ENCODE peak calls at places on chromosomes 6 and 20, in ten cellular contexts. One of them, this sample, is unnamed.

GRCh38 chr20:37901667-37902503 is 1.0 kb upstream of the VSTM2L start:
- DNase-seq in GM23338: peak; percentile 82
- DNase-seq in CD4-positive, alpha-beta memory T cell: no peak
- DNase-seq in BJ: no peak
- DNase-seq in CD8-positive, alpha-beta T cell: no peak
- DNase-seq in heart left ventricle: no peak
- DNase-seq in neuronal stem cell: no peak
- DNase-seq in bronchial epithelial cell: peak; percentile 65
- DNase-seq in ovary: no peak
- DNase-seq in neural progenitor cell: peak; percentile 82
- DNase-seq in this sample: no peak

GRCh38 chr20:38424404-38424803 is 10.7 kb downstream of the SNHG17 start:
- DNase-seq in GM23338: no peak
- DNase-seq in CD4-positive, alpha-beta memory T cell: no peak
- DNase-seq in BJ: no peak
- DNase-seq in CD8-positive, alpha-beta T cell: no peak
- DNase-seq in heart left ventricle: no peak
- DNase-seq in neuronal stem cell: no peak
- DNase-seq in bronchial epithelial cell: no peak
- DNase-seq in ovary: no peak
- DNase-seq in neural progenitor cell: no peak
- DNase-seq in this sample: no peak

GRCh38 chr6:69957990-69958559 is 91.7 kb downstream of the COL19A1 start:
- DNase-seq in GM23338: no peak
- DNase-seq in CD4-positive, alpha-beta memory T cell: no peak
- DNase-seq in BJ: no peak
- DNase-seq in CD8-positive, alpha-beta T cell: no peak
- DNase-seq in heart left ventricle: no peak
- DNase-seq in neuronal stem cell: no peak
- DNase-seq in bronchial epithelial cell: peak; percentile 44
- DNase-seq in ovary: no peak
- DNase-seq in neural progenitor cell: no peak
- DNase-seq in this sample: no peak

GRCh38 chr20:59820204-59821041 is 113.0 kb downstream of the SYCP2 start:
- DNase-seq in GM23338: no peak
- DNase-seq in CD4-positive, alpha-beta memory T cell: no peak
- DNase-seq in BJ: no peak
- DNase-seq in CD8-positive, alpha-beta T cell: no peak
- DNase-seq in heart left ventricle: peak; percentile 42
- DNase-seq in neuronal stem cell: no peak
- DNase-seq in bronchial epithelial cell: peak; percentile 83
- DNase-seq in ovary: peak; percentile 21
- DNase-seq in neural progenitor cell: no peak
- DNase-seq in this sample: peak; percentile 14

GRCh38 chr20:46139908-46140482 is 21.9 kb downstream of the CD40 start:
- DNase-seq in GM23338: peak; percentile 45
- DNase-seq in CD4-positive, alpha-beta memory T cell: no peak
- DNase-seq in BJ: no peak
- DNase-seq in CD8-positive, alpha-beta T cell: no peak
- DNase-seq in heart left ventricle: no peak
- DNase-seq in neuronal stem cell: no peak
- DNase-seq in bronchial epithelial cell: peak; percentile 81
- DNase-seq in ovary: no peak
- DNase-seq in neural progenitor cell: peak; percentile 41
- DNase-seq in this sample: no peak

GRCh38 chr6:133067960-133068359 is 173.2 kb upstream of the EYA4 start:
- DNase-seq in GM23338: no peak
- DNase-seq in CD4-positive, alpha-beta memory T cell: no peak
- DNase-seq in BJ: no peak
- DNase-seq in CD8-positive, alpha-beta T cell: no peak
- DNase-seq in heart left ventricle: no peak
- DNase-seq in neuronal stem cell: no peak
- DNase-seq in bronchial epithelial cell: no peak
- DNase-seq in ovary: no peak
- DNase-seq in neural progenitor cell: no peak
- DNase-seq in this sample: no peak

GRCh38 chr6:140779991-140780596 is 1352.6 kb upstream of the GJE1 start:
- DNase-seq in GM23338: no peak
- DNase-seq in CD4-positive, alpha-beta memory T cell: no peak
- DNase-seq in BJ: no peak
- DNase-seq in CD8-positive, alpha-beta T cell: no peak
- DNase-seq in heart left ventricle: no peak
- DNase-seq in neuronal stem cell: no peak
- DNase-seq in bronchial epithelial cell: peak; percentile 76
- DNase-seq in ovary: no peak
- DNase-seq in neural progenitor cell: no peak
- DNase-seq in this sample: no peak

GRCh38 chr6:88823998-88824397 is 139.4 kb downstream of the RNGTT start:
- DNase-seq in GM23338: no peak
- DNase-seq in CD4-positive, alpha-beta memory T cell: no peak
- DNase-seq in BJ: no peak
- DNase-seq in CD8-positive, alpha-beta T cell: no peak
- DNase-seq in heart left ventricle: no peak
- DNase-seq in neuronal stem cell: no peak
- DNase-seq in bronchial epithelial cell: peak; percentile 81
- DNase-seq in ovary: no peak
- DNase-seq in neural progenitor cell: no peak
- DNase-seq in this sample: peak; percentile 3

GRCh38 chr6:7734707-7735383 is 8.9 kb downstream of the BMP6 start:
- DNase-seq in GM23338: no peak
- DNase-seq in CD4-positive, alpha-beta memory T cell: no peak
- DNase-seq in BJ: no peak
- DNase-seq in CD8-positive, alpha-beta T cell: no peak
- DNase-seq in heart left ventricle: no peak
- DNase-seq in neuronal stem cell: no peak
- DNase-seq in bronchial epithelial cell: no peak
- DNase-seq in ovary: no peak
- DNase-seq in neural progenitor cell: no peak
- DNase-seq in this sample: no peak

GRCh38 chr20:51529758-51530157 is 12.8 kb downstream of the NFATC2 start:
- DNase-seq in GM23338: no peak
- DNase-seq in CD4-positive, alpha-beta memory T cell: peak; percentile 35
- DNase-seq in BJ: no peak
- DNase-seq in CD8-positive, alpha-beta T cell: peak; percentile 33
- DNase-seq in heart left ventricle: no peak
- DNase-seq in neuronal stem cell: no peak
- DNase-seq in bronchial epithelial cell: no peak
- DNase-seq in ovary: no peak
- DNase-seq in neural progenitor cell: no peak
- DNase-seq in this sample: no peak

GRCh38 chr6:31132806-31133205 is 6.1 kb downstream of the PSORS1C2 start:
- DNase-seq in GM23338: no peak
- DNase-seq in CD4-positive, alpha-beta memory T cell: no peak
- DNase-seq in BJ: no peak
- DNase-seq in CD8-positive, alpha-beta T cell: no peak
- DNase-seq in heart left ventricle: no peak
- DNase-seq in neuronal stem cell: no peak
- DNase-seq in bronchial epithelial cell: no peak
- DNase-seq in ovary: no peak
- DNase-seq in neural progenitor cell: no peak
- DNase-seq in this sample: no peak

GRCh38 chr6:113860165-113860955 is 3.2 kb downstream of the MARCKS start:
- DNase-seq in GM23338: peak; percentile 65
- DNase-seq in CD4-positive, alpha-beta memory T cell: no peak
- DNase-seq in BJ: no peak
- DNase-seq in CD8-positive, alpha-beta T cell: no peak
- DNase-seq in heart left ventricle: peak; percentile 52
- DNase-seq in neuronal stem cell: no peak
- DNase-seq in bronchial epithelial cell: no peak
- DNase-seq in ovary: peak; percentile 64
- DNase-seq in neural progenitor cell: peak; percentile 43
- DNase-seq in this sample: no peak

DNA sequence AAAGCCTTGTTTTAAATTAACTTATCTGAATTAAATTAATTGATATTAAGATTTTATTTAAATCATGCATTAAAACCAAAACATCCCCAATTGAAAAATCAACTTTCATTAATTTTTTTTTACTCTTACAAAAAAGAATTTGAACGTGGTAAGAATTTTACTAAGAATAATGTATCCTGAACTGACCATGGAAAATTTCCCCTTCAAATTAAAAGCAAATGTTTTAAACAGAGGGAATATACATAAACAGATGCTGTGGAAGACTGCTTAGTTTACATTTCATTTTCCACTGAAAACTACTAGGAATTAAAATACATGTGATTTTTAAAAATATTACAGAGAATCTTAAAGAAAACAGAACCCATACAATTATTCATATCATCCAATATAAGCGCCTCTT is 2.3 kb downstream of the RNF24 start:
- DNase-seq in GM23338: no peak
- DNase-seq in CD4-positive, alpha-beta memory T cell: no peak
- DNase-seq in BJ: no peak
- DNase-seq in CD8-positive, alpha-beta T cell: no peak
- DNase-seq in heart left ventricle: no peak
- DNase-seq in neuronal stem cell: no peak
- DNase-seq in bronchial epithelial cell: no peak
- DNase-seq in ovary: no peak
- DNase-seq in neural progenitor cell: no peak
- DNase-seq in this sample: no peak
- H3K4me3 ChIP-seq in GM23338: no peak overlapping the region
- H3K4me3 ChIP-seq in CD4-positive, alpha-beta memory T cell: no peak overlapping the region
- H3K4me3 ChIP-seq in BJ: no peak overlapping the region
- H3K4me3 ChIP-seq in CD8-positive, alpha-beta T cell: no peak overlapping the region
- H3K4me3 ChIP-seq in heart left ventricle: no peak overlapping the region
- H3K4me3 ChIP-seq in neuronal stem cell: no peak overlapping the region
- H3K4me3 ChIP-seq in bronchial epithelial cell: no peak overlapping the region
- H3K4me3 ChIP-seq in ovary: no peak overlapping the region
- H3K4me3 ChIP-seq in neural progenitor cell: no peak overlapping the region
- H3K4me3 ChIP-seq in this sample: no peak overlapping the region

DNA sequence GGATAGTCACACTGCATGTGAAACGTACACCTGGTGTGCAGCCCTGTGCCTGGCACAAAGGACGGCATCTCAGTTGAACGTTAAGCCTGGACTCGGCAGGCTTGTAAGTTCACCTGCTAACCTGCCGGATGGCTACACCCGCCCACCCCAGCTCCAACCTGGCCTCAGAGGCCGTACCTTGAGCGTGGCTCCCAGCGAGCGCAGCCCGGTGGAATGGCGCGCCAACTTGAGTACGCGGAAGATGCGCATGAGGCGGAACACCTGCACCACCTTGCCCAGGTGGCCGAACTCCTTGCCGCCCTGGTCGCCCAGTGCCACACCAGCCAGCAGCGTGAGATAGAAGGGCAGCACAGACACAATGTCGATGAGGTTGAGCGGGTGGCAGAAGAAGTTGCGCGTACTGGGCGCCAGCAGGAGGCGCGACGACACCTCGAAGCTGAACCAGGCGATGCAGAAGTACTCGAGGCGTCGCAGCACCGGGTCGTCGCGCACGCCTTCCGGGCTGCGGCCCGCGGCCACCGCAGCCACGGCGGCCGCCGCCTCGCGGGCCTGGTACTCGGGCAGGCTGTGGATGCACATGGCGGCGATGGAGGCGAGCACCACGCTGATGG is 3.3 kb downstream of the KCNS1 start:
- DNase-seq in GM23338: peak; percentile 72
- DNase-seq in CD4-positive, alpha-beta memory T cell: peak; percentile 26
- DNase-seq in BJ: no peak
- DNase-seq in CD8-positive, alpha-beta T cell: no peak
- DNase-seq in heart left ventricle: no peak
- DNase-seq in neuronal stem cell: no peak
- DNase-seq in bronchial epithelial cell: no peak
- DNase-seq in ovary: no peak
- DNase-seq in neural progenitor cell: no peak
- DNase-seq in this sample: no peak
- H3K4me3 ChIP-seq in GM23338: peak overlapping the region; percentile 45
- H3K4me3 ChIP-seq in CD4-positive, alpha-beta memory T cell: no peak overlapping the region
- H3K4me3 ChIP-seq in BJ: no peak overlapping the region
- H3K4me3 ChIP-seq in CD8-positive, alpha-beta T cell: peak overlapping the region; percentile 29
- H3K4me3 ChIP-seq in heart left ventricle: no peak overlapping the region
- H3K4me3 ChIP-seq in neuronal stem cell: peak overlapping the region; percentile 2
- H3K4me3 ChIP-seq in bronchial epithelial cell: peak overlapping the region; percentile 10
- H3K4me3 ChIP-seq in ovary: no peak overlapping the region
- H3K4me3 ChIP-seq in neural progenitor cell: no peak overlapping the region
- H3K4me3 ChIP-seq in this sample: peak overlapping the region; percentile 35

GRCh38 chr20:20754758-20755157 is 42.3 kb upstream of the RALGAPA2 start:
- DNase-seq in GM23338: no peak
- DNase-seq in CD4-positive, alpha-beta memory T cell: no peak
- DNase-seq in BJ: no peak
- DNase-seq in CD8-positive, alpha-beta T cell: no peak
- DNase-seq in heart left ventricle: no peak
- DNase-seq in neuronal stem cell: no peak
- DNase-seq in bronchial epithelial cell: no peak
- DNase-seq in ovary: no peak
- DNase-seq in neural progenitor cell: no peak
- DNase-seq in this sample: no peak

GRCh38 chr20:20759132-20759531 is 46.7 kb upstream of the RALGAPA2 start:
- DNase-seq in GM23338: no peak
- DNase-seq in CD4-positive, alpha-beta memory T cell: no peak
- DNase-seq in BJ: no peak
- DNase-seq in CD8-positive, alpha-beta T cell: no peak
- DNase-seq in heart left ventricle: no peak
- DNase-seq in neuronal stem cell: no peak
- DNase-seq in bronchial epithelial cell: no peak
- DNase-seq in ovary: no peak
- DNase-seq in neural progenitor cell: no peak
- DNase-seq in this sample: no peak

GRCh38 chr20:20752712-20753111 is 40.3 kb upstream of the RALGAPA2 start:
- DNase-seq in GM23338: no peak
- DNase-seq in CD4-positive, alpha-beta memory T cell: no peak
- DNase-seq in BJ: no peak
- DNase-seq in CD8-positive, alpha-beta T cell: no peak
- DNase-seq in heart left ventricle: no peak
- DNase-seq in neuronal stem cell: no peak
- DNase-seq in bronchial epithelial cell: no peak
- DNase-seq in ovary: no peak
- DNase-seq in neural progenitor cell: no peak
- DNase-seq in this sample: no peak

GRCh38 chr20:20755674-20756319 is 43.4 kb upstream of the RALGAPA2 start:
- DNase-seq in GM23338: no peak
- DNase-seq in CD4-positive, alpha-beta memory T cell: no peak
- DNase-seq in BJ: no peak
- DNase-seq in CD8-positive, alpha-beta T cell: no peak
- DNase-seq in heart left ventricle: no peak
- DNase-seq in neuronal stem cell: no peak
- DNase-seq in bronchial epithelial cell: no peak
- DNase-seq in ovary: no peak
- DNase-seq in neural progenitor cell: no peak
- DNase-seq in this sample: no peak

DNA sequence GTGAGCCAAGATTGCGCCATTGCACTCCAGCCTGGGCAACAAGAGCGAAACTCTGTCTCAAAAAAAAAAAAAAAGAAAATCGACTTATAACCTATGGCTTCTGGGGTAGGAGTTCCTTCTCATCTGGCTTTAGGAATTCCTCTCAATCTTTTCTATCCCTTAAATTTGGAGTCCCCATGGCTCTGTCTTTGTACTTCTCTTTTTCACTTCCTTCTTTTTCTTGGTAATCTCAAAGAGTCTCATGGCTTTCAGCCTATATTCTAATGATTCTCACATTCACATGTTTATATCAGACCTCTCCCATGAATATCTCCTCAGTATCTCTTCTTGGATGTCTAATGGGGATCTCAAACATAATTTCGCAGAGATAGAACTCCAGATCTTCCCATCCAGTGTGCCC is 42.8 kb upstream of the RALGAPA2 start:
- DNase-seq in GM23338: no peak
- DNase-seq in CD4-positive, alpha-beta memory T cell: no peak
- DNase-seq in BJ: no peak
- DNase-seq in CD8-positive, alpha-beta T cell: no peak
- DNase-seq in heart left ventricle: no peak
- DNase-seq in neuronal stem cell: no peak
- DNase-seq in bronchial epithelial cell: no peak
- DNase-seq in ovary: no peak
- DNase-seq in neural progenitor cell: no peak
- DNase-seq in this sample: no peak
- H3K4me3 ChIP-seq in GM23338: no peak overlapping the region
- H3K4me3 ChIP-seq in CD4-positive, alpha-beta memory T cell: no peak overlapping the region
- H3K4me3 ChIP-seq in BJ: no peak overlapping the region
- H3K4me3 ChIP-seq in CD8-positive, alpha-beta T cell: no peak overlapping the region
- H3K4me3 ChIP-seq in heart left ventricle: no peak overlapping the region
- H3K4me3 ChIP-seq in neuronal stem cell: no peak overlapping the region
- H3K4me3 ChIP-seq in bronchial epithelial cell: no peak overlapping the region
- H3K4me3 ChIP-seq in ovary: no peak overlapping the region
- H3K4me3 ChIP-seq in neural progenitor cell: no peak overlapping the region
- H3K4me3 ChIP-seq in this sample: no peak overlapping the region

GRCh38 chr20:49325981-49326380 is 48.1 kb upstream of the ZNFX1 start:
- DNase-seq in GM23338: no peak
- DNase-seq in CD4-positive, alpha-beta memory T cell: no peak
- DNase-seq in BJ: peak; percentile 39
- DNase-seq in CD8-positive, alpha-beta T cell: no peak
- DNase-seq in heart left ventricle: no peak
- DNase-seq in neuronal stem cell: no peak
- DNase-seq in bronchial epithelial cell: no peak
- DNase-seq in ovary: no peak
- DNase-seq in neural progenitor cell: no peak
- DNase-seq in this sample: no peak
- H3K4me3 ChIP-seq in GM23338: no peak overlapping the region
- H3K4me3 ChIP-seq in CD4-positive, alpha-beta memory T cell: no peak overlapping the region
- H3K4me3 ChIP-seq in BJ: no peak overlapping the region
- H3K4me3 ChIP-seq in CD8-positive, alpha-beta T cell: no peak overlapping the region
- H3K4me3 ChIP-seq in heart left ventricle: no peak overlapping the region
- H3K4me3 ChIP-seq in neuronal stem cell: no peak overlapping the region
- H3K4me3 ChIP-seq in bronchial epithelial cell: no peak overlapping the region
- H3K4me3 ChIP-seq in ovary: no peak overlapping the region
- H3K4me3 ChIP-seq in neural progenitor cell: no peak overlapping the region
- H3K4me3 ChIP-seq in this sample: no peak overlapping the region